ENCODE peak calls at places on chromosomes 5 and 9, in four cellular contexts. I is H1, O is HepG2, S is GM12878. C is an unnamed sample.

GRCh38 chr5:127705120-127705892 is 2.1 kb downstream of the CCDC192 start:
- DNase-seq in I (no peak), O (no peak), S (no peak), C (no peak)

GRCh38 chr9:93141771-93142483 is 7.9 kb upstream of the NINJ1 start:
- DNase-seq in I (no peak), O (no peak), S (no peak), C (no peak)

GRCh38 chr9:100307061-100307460 is 45.7 kb downstream of the TEX10 start:
- DNase-seq in I (no peak), O (no peak), S (no peak), C (no peak)

GRCh38 chr5:160787247-160787646 is 64.8 kb downstream of the ATP10B start:
- DNase-seq in I (peak; percentile 15), O (peak; percentile 9), S (peak; percentile 17), C (no peak)

GRCh38 chr9:89165880-89166279 is 12.7 kb downstream of the SHC3 start:
- DNase-seq in I (no peak), O (no peak), S (no peak), C (no peak)

GRCh38 chr9:14829204-14829603 is 81.0 kb downstream of the FREM1 start:
- DNase-seq in I (no peak), O (no peak), S (no peak), C (no peak)

GRCh38 chr5:65290677-65291076 is 191.0 kb downstream of the ADAMTS6 start:
- DNase-seq in I (no peak), O (no peak), S (no peak), C (no peak)

GRCh38 chr5:107557051-107557658 is 113.6 kb downstream of the EFNA5 start:
- DNase-seq in I (peak; percentile 46), O (no peak), S (no peak), C (no peak)

GRCh38 chr5:103745353-103746065 is 182.9 kb upstream of the NUDT12 start:
- DNase-seq in I (no peak), O (no peak), S (no peak), C (no peak)

GRCh38 chr9:88530051-88530450 is 4.9 kb upstream of the NXNL2 start:
- DNase-seq in I (no peak), O (peak; percentile 45), S (no peak), C (no peak)

GRCh38 chr5:155839251-155840037 is 487.5 kb upstream of the SGCD start:
- DNase-seq in I (no peak), O (no peak), S (no peak), C (peak; percentile 13)

GRCh38 chr9:134365791-134366222 is 39.6 kb downstream of the RXRA start:
- DNase-seq in I (no peak), O (no peak), S (no peak), C (no peak)
- TF ChIP-seq SUZ12 in I (no peak), O (no peak), S (no peak), C (no peak)

DNA sequence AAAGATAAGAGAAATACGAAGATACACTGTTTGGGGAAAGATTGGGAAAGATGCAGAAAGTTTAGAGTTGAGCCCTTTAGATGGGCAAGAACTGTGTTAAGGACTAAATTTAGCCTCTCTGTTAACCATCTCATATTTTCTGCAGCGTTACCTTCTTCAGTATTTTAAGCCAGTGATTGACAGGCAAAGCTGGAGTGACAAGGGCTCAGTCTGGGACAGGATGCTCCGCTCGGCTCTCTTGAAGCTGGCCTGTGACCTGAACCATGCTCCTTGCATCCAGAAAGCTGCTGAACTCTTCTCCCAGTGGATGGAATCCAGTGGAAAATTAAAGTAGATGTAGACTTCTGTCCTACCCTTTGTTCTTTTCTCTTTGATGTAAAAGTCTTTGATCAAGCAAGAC is 26.4 kb upstream of the LNPEP start:
- DNase-seq in I (no peak), O (peak; percentile 27), S (no peak), C (no peak)
- TF ChIP-seq YY1 in I (no peak), O (no peak), S (no peak), C (no peak)

GRCh38 chr9:106588601-106589000 is 274.4 kb upstream of the ZNF462 start:
- DNase-seq in I (peak; percentile 33), O (no peak), S (no peak), C (peak; percentile 56)

GRCh38 chr9:106587021-106587420 is 275.9 kb upstream of the ZNF462 start:
- DNase-seq in I (no peak), O (no peak), S (no peak), C (no peak)

GRCh38 chr9:106581973-106582372 is 281.0 kb upstream of the ZNF462 start:
- DNase-seq in I (no peak), O (no peak), S (no peak), C (no peak)

GRCh38 chr9:106583751-106584150 is 279.2 kb upstream of the ZNF462 start:
- DNase-seq in I (no peak), O (no peak), S (no peak), C (no peak)
- TF ChIP-seq SUZ12 in I (no peak), O (no peak), S (no peak), C (no peak)

GRCh38 chr9:123997665-123998277 is 13.8 kb upstream of the LHX2 start:
- DNase-seq in I (no peak), O (no peak), S (peak; percentile 81), C (no peak)
- TF ChIP-seq YY1 in I (no peak), O (no peak), S (peak; percentile 36), C (no peak)

DNA sequence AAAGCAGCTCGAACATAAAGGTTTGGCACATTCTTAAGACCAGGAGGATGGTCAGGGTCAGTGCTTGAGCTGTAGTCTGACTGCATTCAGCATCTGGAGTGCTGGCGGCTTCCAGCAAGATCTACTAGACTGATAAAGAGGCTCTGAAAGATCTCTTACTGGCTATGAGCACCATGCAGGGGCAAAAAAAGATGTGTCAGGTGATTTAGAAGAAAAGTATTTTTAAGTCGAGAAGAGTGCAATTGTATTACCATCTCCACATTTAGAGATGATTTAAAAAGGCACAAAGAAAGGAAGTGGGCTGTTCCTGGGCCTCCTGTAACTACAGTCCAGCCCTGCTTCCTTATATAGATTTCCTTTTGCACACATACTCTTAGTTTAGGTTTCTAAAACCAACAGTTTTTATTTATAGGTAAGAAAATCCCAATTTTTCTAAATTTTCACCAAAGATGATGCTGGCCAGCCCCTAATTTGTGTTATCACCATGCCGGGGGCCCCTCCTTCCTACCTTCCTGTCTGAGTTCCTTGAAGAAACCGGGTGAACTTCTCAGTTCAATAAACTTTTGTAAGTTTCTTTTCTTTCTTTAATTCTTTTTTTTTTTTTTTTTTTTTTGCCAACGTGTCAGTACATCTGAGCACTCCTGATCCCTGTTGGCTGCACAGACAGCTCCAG is 65.9 kb upstream of the PLPP1 start:
- DNase-seq in I (no peak), O (no peak), S (no peak), C (no peak)
- TF ChIP-seq SUZ12 in I (no peak), O (no peak), S (no peak), C (no peak)

GRCh38 chr5:172285226-172286143 is 1.9 kb upstream of the UBTD2 start:
- DNase-seq in I (no peak), O (no peak), S (no peak), C (no peak)
- TF ChIP-seq YY1 in I (no peak), O (no peak), S (no peak), C (no peak)

GRCh38 chr9:104858271-104858670 is 69.7 kb downstream of the ABCA1 start:
- DNase-seq in I (no peak), O (no peak), S (no peak), C (no peak)

GRCh38 chr9:104855837-104856236 is 72.1 kb downstream of the ABCA1 start:
- DNase-seq in I (no peak), O (no peak), S (no peak), C (no peak)

GRCh38 chr9:104858846-104859245 is 69.1 kb downstream of the ABCA1 start:
- DNase-seq in I (no peak), O (no peak), S (no peak), C (no peak)

GRCh38 chr9:104854613-104855012 is 73.3 kb downstream of the ABCA1 start:
- DNase-seq in I (no peak), O (peak; percentile 16), S (no peak), C (no peak)

GRCh38 chr9:104856413-104856941 is 71.5 kb downstream of the ABCA1 start:
- DNase-seq in I (no peak), O (peak; percentile 86), S (no peak), C (no peak)
- TF ChIP-seq SUZ12 in I (no peak), O (no peak), S (no peak), C (no peak)

GRCh38 chr5:149406979-149407306 is 27.9 kb upstream of the IL17B start:
- DNase-seq in I (no peak), O (no peak), S (no peak), C (no peak)

GRCh38 chr5:149406203-149406978 is 27.3 kb upstream of the IL17B start:
- DNase-seq in I (no peak), O (no peak), S (no peak), C (no peak)

GRCh38 chr5:149409268-149409948 is 30.3 kb upstream of the IL17B start:
- DNase-seq in I (no peak), O (no peak), S (no peak), C (no peak)

GRCh38 chr5:149408252-149409099 is 29.4 kb upstream of the IL17B start:
- DNase-seq in I (no peak), O (no peak), S (no peak), C (no peak)

GRCh38 chr5:149407331-149408251 is 28.5 kb upstream of the IL17B start:
- DNase-seq in I (no peak), O (no peak), S (no peak), C (no peak)
- TF ChIP-seq YY1 in I (no peak), O (no peak), S (no peak), C (no peak)

C was measured in NT2/D1.